ENCODE peak calls at places on chromosomes 6 and 20, in ten cellular contexts. B is choroid plexus epithelial cell, F is IMR-90, T is AG10803, R is bronchial epithelial cell, V is fibroblast of mammary gland, M is pancreas, D is body of pancreas, X is HL-60, K is tibial artery. J is an unnamed sample.

GRCh38 chr6:157403684-157404051 is 22.7 kb downstream of the ZDHHC14 start:
- DNase-seq in B (no peak), F (no peak), T (no peak), R (no peak), V (no peak), M (no peak), D (no peak), X (no peak), K (no peak), J (no peak)

GRCh38 chr6:125114248-125114858 is 39.2 kb upstream of the TPD52L1 start:
- DNase-seq in B (peak), F (peak), T (peak), R (peak), V (peak), M (no peak), D (peak), X (no peak), K (no peak), J (no peak)

GRCh38 chr6:113073611-113074191 is 726.6 kb downstream of the RFPL4B start:
- DNase-seq in B (peak), F (peak), T (peak), R (peak), V (peak), M (no peak), D (no peak), X (no peak), K (no peak), J (no peak)

GRCh38 chr20:34516874-34517542 is 786 bp downstream of the DYNLRB1 start:
- DNase-seq in B (peak), F (no peak), T (peak), R (peak), V (no peak), M (no peak), D (no peak), X (no peak), K (no peak), J (no peak)

GRCh38 chr6:71489736-71490135 is 201.1 kb downstream of the OGFRL1 start:
- DNase-seq in B (peak), F (peak), T (peak), R (peak), V (peak), M (no peak), D (peak), X (no peak), K (no peak), J (peak)

GRCh38 chr6:36056178-36056577 is 28.6 kb downstream of the MAPK14 start:
- DNase-seq in B (no peak), F (no peak), T (no peak), R (no peak), V (no peak), M (no peak), D (no peak), X (no peak), K (no peak), J (no peak)

GRCh38 chr6:149208071-149208670 is 109.3 kb upstream of the TAB2 start:
- DNase-seq in B (no peak), F (no peak), T (no peak), R (no peak), V (no peak), M (no peak), D (no peak), X (no peak), K (no peak), J (no peak)

GRCh38 chr20:17655286-17655651 is 26.8 kb downstream of the RRBP1 start:
- DNase-seq in B (peak), F (no peak), T (peak), R (no peak), V (no peak), M (no peak), D (peak), X (no peak), K (peak), J (no peak)

GRCh38 chr6:13248053-13248452 is 80.3 kb downstream of the TBC1D7 start:
- DNase-seq in B (peak), F (peak), T (peak), R (peak), V (no peak), M (no peak), D (no peak), X (no peak), K (no peak), J (peak)

DNA sequence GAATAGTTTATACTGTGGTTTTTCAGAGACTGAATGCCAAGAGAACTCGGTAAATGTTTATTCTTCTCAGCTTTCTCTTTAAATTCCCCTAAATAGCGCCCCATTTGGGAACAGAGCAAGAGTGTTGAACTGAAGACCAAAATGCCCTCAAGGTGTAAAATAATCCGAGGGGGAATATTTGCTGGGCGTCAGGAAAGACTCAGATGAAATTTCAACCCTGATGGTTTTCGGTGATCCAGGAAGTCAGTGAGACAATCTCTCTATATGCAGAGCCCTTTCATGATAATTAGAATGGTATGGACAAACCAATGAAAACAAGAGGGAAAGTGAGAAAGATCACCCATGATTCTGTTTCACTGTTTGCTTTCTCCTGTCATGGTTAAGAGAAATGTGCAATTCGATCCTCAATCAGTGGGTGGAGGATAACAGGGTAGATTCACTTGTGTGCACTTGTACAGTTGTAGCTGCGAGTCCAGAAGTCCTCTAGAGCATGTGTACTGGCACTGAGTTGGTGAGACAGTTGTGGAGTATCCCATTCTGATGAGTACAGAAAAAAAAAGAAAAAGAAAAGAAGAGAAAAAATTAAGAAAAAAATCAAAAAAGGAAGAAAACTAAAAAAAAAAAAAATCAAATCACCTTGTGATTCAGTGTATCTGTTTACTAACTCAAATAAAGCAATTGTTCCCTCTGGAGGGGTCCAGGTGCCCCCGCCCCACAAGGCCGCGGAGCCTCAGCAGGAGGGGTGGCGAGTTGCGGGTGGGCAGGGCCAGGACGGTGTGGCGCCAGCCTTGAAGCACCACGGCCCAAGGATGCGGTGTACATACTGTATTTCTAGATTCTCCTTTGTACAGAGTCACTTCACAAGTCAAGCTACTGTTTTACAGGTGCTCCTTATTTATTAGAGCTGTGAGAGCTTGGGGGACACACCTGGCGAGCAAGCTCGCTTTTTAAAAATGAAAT is 164.9 kb downstream of the SCML4 start:
- DNase-seq in B (peak), F (peak), T (no peak), R (peak), V (no peak), M (no peak), D (no peak), X (no peak), K (no peak), J (no peak)
- H3K4me3 ChIP-seq in B (no peak), F (no peak), T (no peak), R (no peak), V (no peak), M (no peak), D (no peak), X (no peak), K (no peak), J (no peak)

GRCh38 chr20:46823753-46824152 is 70.9 kb upstream of the EYA2 start:
- DNase-seq in B (no peak), F (no peak), T (no peak), R (no peak), V (no peak), M (no peak), D (no peak), X (no peak), K (no peak), J (no peak)

GRCh38 chr20:46816916-46817638 is 77.6 kb upstream of the EYA2 start:
- DNase-seq in B (no peak), F (no peak), T (no peak), R (no peak), V (no peak), M (no peak), D (no peak), X (no peak), K (no peak), J (no peak)

GRCh38 chr20:46823271-46823747 is 71.3 kb upstream of the EYA2 start:
- DNase-seq in B (peak), F (no peak), T (no peak), R (no peak), V (peak), M (no peak), D (peak), X (no peak), K (no peak), J (no peak)

GRCh38 chr20:46816097-46816496 is 78.5 kb upstream of the EYA2 start:
- DNase-seq in B (no peak), F (no peak), T (no peak), R (no peak), V (no peak), M (no peak), D (no peak), X (no peak), K (no peak), J (no peak)

GRCh38 chr20:46820682-46821081 is 74.0 kb upstream of the EYA2 start:
- DNase-seq in B (peak), F (no peak), T (no peak), R (peak), V (no peak), M (no peak), D (no peak), X (no peak), K (no peak), J (no peak)
- TF ChIP-seq CTCF in B (peak), F (no peak), T (peak), R (peak), V (peak), M (no peak), D (no peak), X (no peak), K (no peak), J (no peak)

DNA sequence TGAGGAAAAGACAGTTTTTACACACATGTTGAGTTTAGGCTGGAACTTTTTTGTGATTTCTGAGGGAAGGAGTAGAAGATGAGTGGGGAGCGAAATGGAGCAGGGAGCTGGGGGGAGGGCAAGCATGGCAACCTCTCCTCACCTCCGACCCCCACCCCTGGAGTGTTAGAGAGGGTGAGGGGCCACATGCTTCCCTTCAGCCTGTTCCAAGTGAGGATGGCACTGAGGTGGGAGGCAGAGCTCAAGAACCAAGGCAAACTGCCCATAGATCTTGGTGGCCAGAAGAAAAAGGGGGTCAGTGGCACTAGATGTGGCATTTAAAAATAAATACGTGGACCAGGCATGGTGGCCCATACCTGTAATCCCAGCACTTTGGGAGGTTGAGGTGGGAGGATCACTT is 4.8 kb downstream of the TTBK1 start:
- DNase-seq in B (no peak), F (no peak), T (no peak), R (no peak), V (no peak), M (no peak), D (no peak), X (no peak), K (no peak), J (no peak)
- H3K4me3 ChIP-seq in B (no peak), F (no peak), T (no peak), R (no peak), V (no peak), M (no peak), D (no peak), X (no peak), K (peak), J (no peak)

DNA sequence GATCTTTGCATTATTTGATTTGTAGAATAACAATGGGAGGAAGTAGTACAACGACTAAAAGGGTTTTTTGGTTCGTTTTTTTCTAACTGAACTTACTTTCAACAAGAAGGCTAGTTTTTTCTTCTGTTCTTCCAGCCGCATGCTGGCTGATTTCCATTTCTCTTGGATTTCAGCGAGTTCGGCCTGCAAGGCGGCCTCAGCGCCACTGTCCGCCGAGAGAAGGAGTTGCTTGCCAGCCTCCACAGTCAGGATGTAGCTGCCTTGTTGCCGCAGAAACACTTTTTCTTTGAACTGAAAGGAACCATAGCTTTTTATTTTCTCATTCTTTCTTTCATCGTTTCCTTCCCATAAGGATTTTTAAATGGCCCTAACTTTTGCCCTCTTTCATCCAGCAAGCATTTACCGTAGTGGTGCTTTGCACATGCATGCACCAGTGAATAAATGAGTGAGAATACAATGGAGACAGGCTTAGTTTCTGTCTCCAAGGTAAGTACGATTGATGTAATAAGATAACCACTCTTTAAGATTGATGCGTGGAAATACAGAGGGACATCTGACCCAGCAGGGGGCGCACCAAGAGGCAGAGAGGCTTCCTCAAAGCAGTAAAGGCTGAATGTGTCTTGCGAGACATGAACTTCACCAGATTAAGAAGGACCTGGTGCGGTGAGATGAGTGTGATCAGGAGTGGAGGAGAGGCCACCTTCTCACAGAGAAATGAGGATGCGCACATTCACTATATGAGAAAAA is 398.8 kb downstream of the ESR1 start:
- DNase-seq in B (peak), F (peak), T (peak), R (peak), V (peak), M (peak), D (peak), X (no peak), K (no peak), J (no peak)
- TF ChIP-seq CTCF in B (peak), F (peak), T (peak), R (peak), V (peak), M (no peak), D (no peak), X (peak), K (peak), J (peak)

GRCh38 chr20:2708073-2708415 is 15.5 kb downstream of the EBF4 start:
- DNase-seq in B (no peak), F (no peak), T (no peak), R (no peak), V (no peak), M (no peak), D (no peak), X (no peak), K (no peak), J (no peak)
- H3K4me3 ChIP-seq in B (no peak), F (no peak), T (no peak), R (no peak), V (no peak), M (no peak), D (no peak), X (no peak), K (no peak), J (no peak)

DNA sequence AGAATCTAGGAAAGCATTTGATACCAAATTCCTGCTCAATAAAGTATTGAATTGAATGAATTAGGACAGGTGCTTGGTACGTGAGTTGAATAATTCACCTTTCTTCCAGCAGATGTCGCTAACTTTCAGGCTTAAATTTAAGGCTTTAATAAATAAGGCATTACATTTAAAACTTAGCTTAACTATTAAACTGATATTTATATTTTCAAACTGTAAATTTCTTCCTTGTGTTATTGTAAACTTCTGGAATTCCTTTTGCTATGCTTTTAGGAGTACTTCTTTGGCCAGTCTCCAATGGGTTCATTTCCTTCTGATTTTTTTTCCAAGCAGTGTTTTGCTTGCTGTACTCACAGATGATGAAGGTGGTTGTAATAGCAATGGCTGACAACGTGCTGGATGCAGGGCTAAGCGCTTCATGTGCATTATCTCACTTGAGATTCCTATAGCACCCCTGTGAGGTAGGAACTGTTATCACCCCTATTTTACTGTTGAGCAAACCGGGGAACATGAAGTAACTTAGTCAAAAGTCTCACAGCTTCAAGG is 71.3 kb upstream of the SLC2A12 start:
- DNase-seq in B (peak), F (peak), T (peak), R (peak), V (peak), M (no peak), D (peak), X (no peak), K (no peak), J (peak)
- TF ChIP-seq CTCF in B (peak), F (peak), T (peak), R (peak), V (peak), M (peak), D (peak), X (peak), K (peak), J (peak)